ENCODE peak calls at places on chromosomes 6 and 20, in seven cellular contexts. J is nephron progenitor cell, H is neural crest cell, I is cardiac fibroblast, U is AG09309, G is lower leg skin, A is GM12865. O is an unnamed sample.

GRCh38 chr20:57736738-57737347 is 27.0 kb upstream of the PMEPA1 start:
- DNase-seq in J (no peak), H (no peak), I (no peak), U (no peak), G (no peak), A (peak), O (no peak)

GRCh38 chr6:139676718-139677117 is 302.3 kb upstream of the CITED2 start:
- DNase-seq in J (no peak), H (no peak), I (no peak), U (no peak), G (no peak), A (no peak), O (no peak)

GRCh38 chr6:40877362-40877761 is 161.7 kb downstream of the UNC5CL start:
- DNase-seq in J (no peak), H (no peak), I (no peak), U (no peak), G (no peak), A (no peak), O (no peak)

GRCh38 chr20:34546751-34547181 is 11.8 kb upstream of the MAP1LC3A start:
- DNase-seq in J (no peak), H (no peak), I (no peak), U (no peak), G (no peak), A (no peak), O (peak)

GRCh38 chr6:125866433-125866832 is 75.7 kb downstream of the NCOA7 start:
- DNase-seq in J (no peak), H (no peak), I (no peak), U (no peak), G (no peak), A (no peak), O (no peak)

GRCh38 chr6:113065606-113066005 is 718.5 kb downstream of the RFPL4B start:
- DNase-seq in J (no peak), H (no peak), I (peak), U (no peak), G (no peak), A (no peak), O (no peak)

GRCh38 chr6:5082487-5083306 is 2.4 kb upstream of the PPP1R3G start:
- DNase-seq in J (no peak), H (no peak), I (peak), U (peak), G (peak), A (no peak), O (no peak)

GRCh38 chr6:127516676-127517273 is 2.4 kb downstream of the MTCL3 start:
- DNase-seq in J (peak), H (peak), I (peak), U (no peak), G (no peak), A (peak), O (peak)

GRCh38 chr6:130840050-130840449 is 12.8 kb downstream of the SMLR1 start:
- DNase-seq in J (no peak), H (no peak), I (no peak), U (no peak), G (no peak), A (no peak), O (no peak)

GRCh38 chr6:110232456-110232855 is 52.2 kb downstream of the CDC40 start:
- DNase-seq in J (no peak), H (no peak), I (peak), U (peak), G (no peak), A (no peak), O (no peak)

GRCh38 chr20:52060794-52061714 is 130.5 kb downstream of the ZFP64 start:
- DNase-seq in J (peak), H (no peak), I (peak), U (no peak), G (no peak), A (no peak), O (no peak)

GRCh38 chr6:150256618-150257272 is 112.1 kb upstream of the IYD start:
- DNase-seq in J (no peak), H (no peak), I (peak), U (peak), G (no peak), A (no peak), O (no peak)

GRCh38 chr6:114382401-114382800 is 39.6 kb upstream of the HS3ST5 start:
- DNase-seq in J (no peak), H (no peak), I (no peak), U (no peak), G (no peak), A (no peak), O (no peak)

GRCh38 chr6:149157126-149157525 is 160.4 kb upstream of the TAB2 start:
- DNase-seq in J (no peak), H (no peak), I (no peak), U (peak), G (no peak), A (no peak), O (no peak)

GRCh38 chr6:18861182-18861581 is 474.0 kb downstream of the RNF144B start:
- DNase-seq in J (no peak), H (no peak), I (no peak), U (no peak), G (no peak), A (no peak), O (no peak)

GRCh38 chr6:165743366-165743898 is 80.4 kb upstream of the PDE10A start:
- DNase-seq in J (no peak), H (no peak), I (no peak), U (no peak), G (no peak), A (no peak), O (no peak)

GRCh38 chr6:122673345-122673961 is 63.2 kb downstream of the PKIB start:
- DNase-seq in J (no peak), H (no peak), I (no peak), U (no peak), G (no peak), A (no peak), O (no peak)

GRCh38 chr6:48933136-48933535 is 529.9 kb downstream of the MMUT start:
- DNase-seq in J (no peak), H (no peak), I (no peak), U (no peak), G (no peak), A (no peak), O (no peak)

GRCh38 chr20:8573686-8574085 is 441.6 kb downstream of the PLCB1 start:
- DNase-seq in J (no peak), H (no peak), I (no peak), U (no peak), G (no peak), A (no peak), O (no peak)

GRCh38 chr6:116556065-116556464 is 2.5 kb downstream of the CALHM4 start:
- DNase-seq in J (no peak), H (no peak), I (peak), U (no peak), G (no peak), A (no peak), O (no peak)

GRCh38 chr20:14951707-14952106 is 614.3 kb upstream of the FLRT3 start:
- DNase-seq in J (no peak), H (no peak), I (no peak), U (peak), G (no peak), A (no peak), O (no peak)

GRCh38 chr6:100268326-100268725 is 196.4 kb downstream of the SIM1 start:
- DNase-seq in J (no peak), H (no peak), I (no peak), U (no peak), G (no peak), A (no peak), O (no peak)

GRCh38 chr6:79463721-79464120 is 73.5 kb downstream of the LCA5 start:
- DNase-seq in J (no peak), H (no peak), I (no peak), U (no peak), G (no peak), A (no peak), O (no peak)

GRCh38 chr20:34557936-34558319 is 590 bp upstream of the MAP1LC3A start:
- DNase-seq in J (no peak), H (no peak), I (no peak), U (no peak), G (no peak), A (no peak), O (no peak)

GRCh38 chr6:151351146-151351700 is 40.1 kb downstream of the ZBTB2 start:
- DNase-seq in J (no peak), H (no peak), I (no peak), U (no peak), G (peak), A (no peak), O (no peak)

GRCh38 chr6:127857051-127857637 is 43.7 kb downstream of the THEMIS start:
- DNase-seq in J (no peak), H (no peak), I (no peak), U (no peak), G (no peak), A (no peak), O (no peak)

GRCh38 chr6:41071501-41071922 is 644 bp downstream of the OARD1 start:
- DNase-seq in J (no peak), H (no peak), I (no peak), U (no peak), G (no peak), A (peak), O (peak)

GRCh38 chr20:21719592-21720214 is 14.2 kb downstream of the PAX1 start:
- DNase-seq in J (peak), H (peak), I (peak), U (peak), G (no peak), A (peak), O (peak)

GRCh38 chr20:36572701-36573102 is 695 bp upstream of the TGIF2 start:
- DNase-seq in J (no peak), H (peak), I (no peak), U (no peak), G (peak), A (peak), O (no peak)

GRCh38 chr6:26031595-26032386 is 55.4 kb upstream of the HFE start:
- DNase-seq in J (peak), H (peak), I (peak), U (peak), G (peak), A (peak), O (peak)

GRCh38 chr6:26031151-26031594 is 56.1 kb upstream of the HFE start:
- DNase-seq in J (no peak), H (no peak), I (peak), U (no peak), G (no peak), A (no peak), O (no peak)

GRCh38 chr6:26033132-26033941 is 53.9 kb upstream of the HFE start:
- DNase-seq in J (peak), H (peak), I (peak), U (peak), G (peak), A (peak), O (peak)

GRCh38 chr6:26033942-26034354 is 53.3 kb upstream of the HFE start:
- DNase-seq in J (no peak), H (peak), I (no peak), U (no peak), G (peak), A (peak), O (no peak)

GRCh38 chr6:26032387-26033131 is 54.7 kb upstream of the HFE start:
- DNase-seq in J (no peak), H (no peak), I (peak), U (no peak), G (no peak), A (peak), O (no peak)
- TF ChIP-seq CTCF in J (no peak), H (no peak), I (no peak), U (no peak), G (no peak), A (no peak), O (no peak)

GRCh38 chr6:7106215-7106751 is 1.5 kb upstream of the RREB1 start:
- DNase-seq in J (no peak), H (no peak), I (no peak), U (no peak), G (no peak), A (no peak), O (no peak)
- TF ChIP-seq CTCF in J (no peak), H (no peak), I (no peak), U (no peak), G (no peak), A (no peak), O (no peak)

GRCh38 chr6:16777794-16778193 is 16.5 kb upstream of the ATXN1 start:
- DNase-seq in J (no peak), H (no peak), I (no peak), U (no peak), G (no peak), A (no peak), O (no peak)

GRCh38 chr6:16774437-16774836 is 13.2 kb upstream of the ATXN1 start:
- DNase-seq in J (no peak), H (no peak), I (no peak), U (no peak), G (no peak), A (no peak), O (no peak)

GRCh38 chr6:16773376-16773775 is 12.1 kb upstream of the ATXN1 start:
- DNase-seq in J (no peak), H (no peak), I (no peak), U (no peak), G (no peak), A (no peak), O (no peak)

GRCh38 chr6:16778521-16778920 is 17.3 kb upstream of the ATXN1 start:
- DNase-seq in J (no peak), H (no peak), I (no peak), U (no peak), G (no peak), A (no peak), O (no peak)

DNA sequence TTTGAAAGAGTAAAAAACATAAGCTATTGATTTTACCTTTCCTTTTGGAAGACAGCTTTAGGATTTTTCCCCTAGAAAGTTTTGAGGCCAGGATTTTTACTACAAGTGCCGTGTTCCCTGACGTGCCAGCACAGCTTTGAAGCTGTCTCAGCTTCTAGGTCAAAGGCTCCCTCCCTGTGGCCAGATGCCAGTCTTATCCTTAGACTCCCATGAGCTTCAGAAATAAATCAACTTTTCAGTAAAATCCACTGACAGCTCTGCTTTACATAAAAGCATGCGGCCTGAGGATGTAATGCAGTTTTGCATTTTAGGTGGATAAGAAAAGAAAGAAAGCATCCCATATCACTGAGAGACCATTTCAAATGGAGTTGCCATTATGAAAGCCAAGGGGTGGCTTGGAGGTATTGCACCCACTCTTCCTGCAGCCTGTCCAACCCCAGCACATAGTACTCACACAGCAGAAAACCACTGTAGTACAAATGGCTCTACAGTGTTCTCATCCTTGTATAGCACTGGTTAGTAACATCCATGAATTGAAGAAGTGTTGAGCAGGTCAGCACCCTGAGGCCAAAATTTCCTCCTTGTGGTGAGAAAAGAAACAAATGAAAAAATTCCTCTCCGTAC is 15.2 kb upstream of the ATXN1 start:
- DNase-seq in J (no peak), H (no peak), I (no peak), U (no peak), G (no peak), A (no peak), O (no peak)
- TF ChIP-seq CTCF in J (no peak), H (peak), I (peak), U (no peak), G (no peak), A (no peak), O (peak)

GRCh38 chr6:57313711-57314471 is 3.5 kb upstream of the PRIM2 start:
- DNase-seq in J (no peak), H (no peak), I (peak), U (peak), G (no peak), A (no peak), O (no peak)
- TF ChIP-seq CTCF in J (no peak), H (no peak), I (no peak), U (no peak), G (no peak), A (no peak), O (no peak)

GRCh38 chr6:51846531-51846930 is 240.9 kb downstream of the PKHD1 start:
- DNase-seq in J (no peak), H (no peak), I (no peak), U (no peak), G (no peak), A (no peak), O (no peak)

GRCh38 chr6:51842066-51842465 is 245.3 kb downstream of the PKHD1 start:
- DNase-seq in J (no peak), H (peak), I (no peak), U (no peak), G (no peak), A (no peak), O (no peak)

GRCh38 chr6:51842487-51843469 is 244.6 kb downstream of the PKHD1 start:
- DNase-seq in J (peak), H (peak), I (no peak), U (no peak), G (no peak), A (no peak), O (no peak)

GRCh38 chr6:51843470-51844390 is 243.7 kb downstream of the PKHD1 start:
- DNase-seq in J (no peak), H (no peak), I (no peak), U (no peak), G (no peak), A (no peak), O (no peak)

GRCh38 chr6:51844391-51844735 is 243.1 kb downstream of the PKHD1 start:
- DNase-seq in J (peak), H (no peak), I (no peak), U (no peak), G (no peak), A (peak), O (no peak)
- TF ChIP-seq CTCF in J (peak), H (peak), I (no peak), U (no peak), G (no peak), A (peak), O (no peak)

GRCh38 chr20:63829598-63829942 is 1.5 kb downstream of the ZBTB46 start:
- DNase-seq in J (no peak), H (no peak), I (no peak), U (no peak), G (no peak), A (no peak), O (no peak)

GRCh38 chr20:63829943-63830820 is 882 bp downstream of the ZBTB46 start:
- DNase-seq in J (peak), H (no peak), I (no peak), U (no peak), G (no peak), A (no peak), O (peak)

GRCh38 chr20:63828545-63828944 is 2.5 kb downstream of the ZBTB46 start:
- DNase-seq in J (no peak), H (no peak), I (no peak), U (no peak), G (no peak), A (no peak), O (no peak)

GRCh38 chr20:63828124-63828523 is 2.9 kb downstream of the ZBTB46 start:
- DNase-seq in J (no peak), H (no peak), I (no peak), U (no peak), G (no peak), A (no peak), O (no peak)

DNA sequence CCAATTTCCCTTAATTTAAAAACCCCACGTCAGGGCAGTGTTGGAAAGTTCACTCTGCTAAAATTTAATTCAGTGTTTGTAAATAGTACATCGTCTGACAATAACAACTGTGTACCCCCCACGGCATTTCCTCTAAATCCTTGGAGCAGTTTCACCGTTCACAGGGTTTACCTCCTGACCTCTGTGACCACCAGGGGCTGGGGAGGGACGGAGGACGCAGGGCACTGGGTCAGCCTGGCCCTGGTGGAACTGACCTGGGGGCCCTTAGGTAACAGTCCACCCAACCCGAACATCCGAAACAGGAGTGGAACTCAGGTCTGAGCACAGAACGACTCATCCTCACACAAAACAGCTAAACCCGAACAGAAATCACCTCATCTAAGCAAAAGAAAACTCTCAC is 2.1 kb downstream of the ZBTB46 start:
- DNase-seq in J (no peak), H (no peak), I (no peak), U (no peak), G (no peak), A (no peak), O (no peak)
- TF ChIP-seq CTCF in J (no peak), H (peak), I (no peak), U (no peak), G (no peak), A (no peak), O (no peak)